ENCODE peak calls at places on chromosomes 7 and 10, in eight cellular contexts. One of them, this sample, is unnamed.

GRCh38 chr7:75955293-75955938 is 39.0 kb downstream of the TMEM120A start:
- DNase-seq in esophagus squamous epithelium: no peak
- DNase-seq in IMR-90: no peak
- DNase-seq in sigmoid colon: no peak
- DNase-seq in H1: no peak
- DNase-seq in HepG2: no peak
- DNase-seq in uterus: no peak
- DNase-seq in heart left ventricle: no peak
- DNase-seq in this sample: no peak

GRCh38 chr10:71741029-71741428 is 21.5 kb upstream of the C10orf105 start:
- DNase-seq in esophagus squamous epithelium: no peak
- DNase-seq in IMR-90: no peak
- DNase-seq in sigmoid colon: no peak
- DNase-seq in H1: no peak
- DNase-seq in HepG2: no peak
- DNase-seq in uterus: no peak
- DNase-seq in heart left ventricle: no peak
- DNase-seq in this sample: no peak

GRCh38 chr10:119001717-119002500 is 27.6 kb upstream of the NANOS1 start:
- DNase-seq in esophagus squamous epithelium: no peak
- DNase-seq in IMR-90: no peak
- DNase-seq in sigmoid colon: no peak
- DNase-seq in H1: no peak
- DNase-seq in HepG2: no peak
- DNase-seq in uterus: no peak
- DNase-seq in heart left ventricle: no peak
- DNase-seq in this sample: no peak

GRCh38 chr7:148084138-148084537 is 506.4 kb upstream of the C7orf33 start:
- DNase-seq in esophagus squamous epithelium: no peak
- DNase-seq in IMR-90: peak; percentile 19
- DNase-seq in sigmoid colon: no peak
- DNase-seq in H1: no peak
- DNase-seq in HepG2: peak; percentile 27
- DNase-seq in uterus: peak; percentile 30
- DNase-seq in heart left ventricle: peak; percentile 32
- DNase-seq in this sample: peak; percentile 65

GRCh38 chr7:43537765-43538403 is 45.0 kb upstream of the STK17A start:
- DNase-seq in esophagus squamous epithelium: no peak
- DNase-seq in IMR-90: no peak
- DNase-seq in sigmoid colon: no peak
- DNase-seq in H1: no peak
- DNase-seq in HepG2: no peak
- DNase-seq in uterus: no peak
- DNase-seq in heart left ventricle: no peak
- DNase-seq in this sample: no peak

GRCh38 chr10:99619851-99620712 is at the start of gene SLC25A28:
- DNase-seq in esophagus squamous epithelium: peak; percentile 89
- DNase-seq in IMR-90: peak; percentile 100
- DNase-seq in sigmoid colon: peak; percentile 99
- DNase-seq in H1: peak; percentile 92
- DNase-seq in HepG2: peak; percentile 100
- DNase-seq in uterus: peak; percentile 93
- DNase-seq in heart left ventricle: peak; percentile 96
- DNase-seq in this sample: peak; percentile 94

GRCh38 chr7:151167197-151167911 is at the start of gene GBX1:
- DNase-seq in esophagus squamous epithelium: no peak
- DNase-seq in IMR-90: no peak
- DNase-seq in sigmoid colon: no peak
- DNase-seq in H1: peak; percentile 63
- DNase-seq in HepG2: no peak
- DNase-seq in uterus: no peak
- DNase-seq in heart left ventricle: no peak
- DNase-seq in this sample: no peak

GRCh38 chr7:83457022-83457892 is 191.7 kb downstream of the SEMA3E start:
- DNase-seq in esophagus squamous epithelium: no peak
- DNase-seq in IMR-90: no peak
- DNase-seq in sigmoid colon: no peak
- DNase-seq in H1: no peak
- DNase-seq in HepG2: no peak
- DNase-seq in uterus: no peak
- DNase-seq in heart left ventricle: no peak
- DNase-seq in this sample: no peak

GRCh38 chr7:84528756-84529479 is 334.3 kb upstream of the SEMA3A start:
- DNase-seq in esophagus squamous epithelium: no peak
- DNase-seq in IMR-90: no peak
- DNase-seq in sigmoid colon: no peak
- DNase-seq in H1: no peak
- DNase-seq in HepG2: no peak
- DNase-seq in uterus: no peak
- DNase-seq in heart left ventricle: no peak
- DNase-seq in this sample: no peak

GRCh38 chr10:87734987-87735827 is 75.5 kb downstream of the PAPSS2 start:
- DNase-seq in esophagus squamous epithelium: no peak
- DNase-seq in IMR-90: peak; percentile 51
- DNase-seq in sigmoid colon: no peak
- DNase-seq in H1: peak; percentile 82
- DNase-seq in HepG2: peak; percentile 25
- DNase-seq in uterus: peak; percentile 34
- DNase-seq in heart left ventricle: peak; percentile 25
- DNase-seq in this sample: peak; percentile 53

GRCh38 chr7:133095119-133095671 is 13.3 kb upstream of the CHCHD3 start:
- DNase-seq in esophagus squamous epithelium: no peak
- DNase-seq in IMR-90: no peak
- DNase-seq in sigmoid colon: no peak
- DNase-seq in H1: no peak
- DNase-seq in HepG2: no peak
- DNase-seq in uterus: no peak
- DNase-seq in heart left ventricle: no peak
- DNase-seq in this sample: no peak

GRCh38 chr7:157138424-157139141 is at the start of gene UBE3C:
- DNase-seq in esophagus squamous epithelium: peak; percentile 51
- DNase-seq in IMR-90: peak; percentile 90
- DNase-seq in sigmoid colon: peak; percentile 93
- DNase-seq in H1: peak; percentile 93
- DNase-seq in HepG2: peak; percentile 74
- DNase-seq in uterus: peak; percentile 92
- DNase-seq in heart left ventricle: peak; percentile 92
- DNase-seq in this sample: peak; percentile 96
- TF ChIP-seq POLR2A in esophagus squamous epithelium: no peak
- TF ChIP-seq POLR2A in IMR-90: peak; percentile 70
- TF ChIP-seq POLR2A in sigmoid colon: peak; percentile 13
- TF ChIP-seq POLR2A in H1: peak; percentile 56
- TF ChIP-seq POLR2A in HepG2: peak; percentile 84
- TF ChIP-seq POLR2A in uterus: peak; percentile 29
- TF ChIP-seq POLR2A in heart left ventricle: no peak
- TF ChIP-seq POLR2A in this sample: peak; percentile 54

GRCh38 chr10:15255961-15256360 is 87.5 kb upstream of the NMT2 start:
- DNase-seq in esophagus squamous epithelium: no peak
- DNase-seq in IMR-90: no peak
- DNase-seq in sigmoid colon: no peak
- DNase-seq in H1: no peak
- DNase-seq in HepG2: no peak
- DNase-seq in uterus: no peak
- DNase-seq in heart left ventricle: no peak
- DNase-seq in this sample: no peak

GRCh38 chr10:15254808-15255655 is 86.5 kb upstream of the NMT2 start:
- DNase-seq in esophagus squamous epithelium: no peak
- DNase-seq in IMR-90: no peak
- DNase-seq in sigmoid colon: no peak
- DNase-seq in H1: no peak
- DNase-seq in HepG2: no peak
- DNase-seq in uterus: no peak
- DNase-seq in heart left ventricle: no peak
- DNase-seq in this sample: no peak

GRCh38 chr10:15262036-15262713 is 93.7 kb upstream of the NMT2 start:
- DNase-seq in esophagus squamous epithelium: no peak
- DNase-seq in IMR-90: peak; percentile 20
- DNase-seq in sigmoid colon: peak; percentile 60
- DNase-seq in H1: no peak
- DNase-seq in HepG2: peak; percentile 28
- DNase-seq in uterus: no peak
- DNase-seq in heart left ventricle: no peak
- DNase-seq in this sample: no peak

GRCh38 chr10:15259136-15259535 is 90.6 kb upstream of the NMT2 start:
- DNase-seq in esophagus squamous epithelium: no peak
- DNase-seq in IMR-90: no peak
- DNase-seq in sigmoid colon: no peak
- DNase-seq in H1: no peak
- DNase-seq in HepG2: no peak
- DNase-seq in uterus: no peak
- DNase-seq in heart left ventricle: no peak
- DNase-seq in this sample: no peak

GRCh38 chr10:15258255-15258654 is 89.8 kb upstream of the NMT2 start:
- DNase-seq in esophagus squamous epithelium: no peak
- DNase-seq in IMR-90: no peak
- DNase-seq in sigmoid colon: no peak
- DNase-seq in H1: no peak
- DNase-seq in HepG2: no peak
- DNase-seq in uterus: no peak
- DNase-seq in heart left ventricle: no peak
- DNase-seq in this sample: no peak
- H3K4me1 ChIP-seq in esophagus squamous epithelium: no peaks in the 10 kb centered on the region
- H3K4me1 ChIP-seq in IMR-90: no peaks in the 10 kb centered on the region
- H3K4me1 ChIP-seq in sigmoid colon: no peaks in the 10 kb centered on the region
- H3K4me1 ChIP-seq in H1: peaks cover 13% of the 10 kb centered on the region
- H3K4me1 ChIP-seq in HepG2: no peaks in the 10 kb centered on the region
- H3K4me1 ChIP-seq in uterus: no peaks in the 10 kb centered on the region
- H3K4me1 ChIP-seq in heart left ventricle: peaks cover 11% of the 10 kb centered on the region
- H3K4me1 ChIP-seq in this sample: no peaks in the 10 kb centered on the region

GRCh38 chr10:80518143-80518806 is 19.4 kb upstream of the SH2D4B start:
- DNase-seq in esophagus squamous epithelium: no peak
- DNase-seq in IMR-90: no peak
- DNase-seq in sigmoid colon: peak; percentile 58
- DNase-seq in H1: no peak
- DNase-seq in HepG2: no peak
- DNase-seq in uterus: no peak
- DNase-seq in heart left ventricle: no peak
- DNase-seq in this sample: peak; percentile 13

GRCh38 chr10:80517416-80518142 is 20.1 kb upstream of the SH2D4B start:
- DNase-seq in esophagus squamous epithelium: no peak
- DNase-seq in IMR-90: no peak
- DNase-seq in sigmoid colon: peak; percentile 53
- DNase-seq in H1: no peak
- DNase-seq in HepG2: no peak
- DNase-seq in uterus: no peak
- DNase-seq in heart left ventricle: no peak
- DNase-seq in this sample: no peak

GRCh38 chr10:80520661-80521488 is 16.8 kb upstream of the SH2D4B start:
- DNase-seq in esophagus squamous epithelium: no peak
- DNase-seq in IMR-90: no peak
- DNase-seq in sigmoid colon: peak; percentile 48
- DNase-seq in H1: no peak
- DNase-seq in HepG2: no peak
- DNase-seq in uterus: no peak
- DNase-seq in heart left ventricle: no peak
- DNase-seq in this sample: no peak

GRCh38 chr10:80518807-80519360 is 18.8 kb upstream of the SH2D4B start:
- DNase-seq in esophagus squamous epithelium: no peak
- DNase-seq in IMR-90: no peak
- DNase-seq in sigmoid colon: peak; percentile 42
- DNase-seq in H1: no peak
- DNase-seq in HepG2: no peak
- DNase-seq in uterus: no peak
- DNase-seq in heart left ventricle: peak; percentile 45
- DNase-seq in this sample: no peak

GRCh38 chr10:80519936-80520650 is 17.6 kb upstream of the SH2D4B start:
- DNase-seq in esophagus squamous epithelium: no peak
- DNase-seq in IMR-90: no peak
- DNase-seq in sigmoid colon: peak; percentile 56
- DNase-seq in H1: no peak
- DNase-seq in HepG2: no peak
- DNase-seq in uterus: no peak
- DNase-seq in heart left ventricle: no peak
- DNase-seq in this sample: no peak
- H3K36me3 ChIP-seq in esophagus squamous epithelium: peaks cover 74% of the 10 kb centered on the region
- H3K36me3 ChIP-seq in IMR-90: peaks cover 33% of the 10 kb centered on the region
- H3K36me3 ChIP-seq in sigmoid colon: peaks cover 28% of the 10 kb centered on the region
- H3K36me3 ChIP-seq in H1: peaks cover 8% of the 10 kb centered on the region
- H3K36me3 ChIP-seq in HepG2: peaks cover 28% of the 10 kb centered on the region
- H3K36me3 ChIP-seq in uterus: no peaks in the 10 kb centered on the region
- H3K36me3 ChIP-seq in heart left ventricle: peaks cover 59% of the 10 kb centered on the region
- H3K36me3 ChIP-seq in this sample: no peaks in the 10 kb centered on the region

GRCh38 chr10:6164271-6165095 is 38.2 kb upstream of the PFKFB3 start:
- DNase-seq in esophagus squamous epithelium: no peak
- DNase-seq in IMR-90: no peak
- DNase-seq in sigmoid colon: peak; percentile 63
- DNase-seq in H1: no peak
- DNase-seq in HepG2: no peak
- DNase-seq in uterus: no peak
- DNase-seq in heart left ventricle: no peak
- DNase-seq in this sample: no peak
- TF ChIP-seq POLR2A in esophagus squamous epithelium: no peak
- TF ChIP-seq POLR2A in IMR-90: no peak
- TF ChIP-seq POLR2A in sigmoid colon: no peak
- TF ChIP-seq POLR2A in H1: no peak
- TF ChIP-seq POLR2A in HepG2: no peak
- TF ChIP-seq POLR2A in uterus: no peak
- TF ChIP-seq POLR2A in heart left ventricle: no peak
- TF ChIP-seq POLR2A in this sample: no peak

GRCh38 chr10:128047991-128048826 is 78.0 kb downstream of the MKI67 start:
- DNase-seq in esophagus squamous epithelium: no peak
- DNase-seq in IMR-90: peak; percentile 53
- DNase-seq in sigmoid colon: peak; percentile 68
- DNase-seq in H1: no peak
- DNase-seq in HepG2: peak; percentile 45
- DNase-seq in uterus: no peak
- DNase-seq in heart left ventricle: peak; percentile 58
- DNase-seq in this sample: no peak

GRCh38 chr10:128045833-128046120 is 80.4 kb downstream of the MKI67 start:
- DNase-seq in esophagus squamous epithelium: no peak
- DNase-seq in IMR-90: no peak
- DNase-seq in sigmoid colon: no peak
- DNase-seq in H1: no peak
- DNase-seq in HepG2: no peak
- DNase-seq in uterus: no peak
- DNase-seq in heart left ventricle: no peak
- DNase-seq in this sample: peak; percentile 9

GRCh38 chr10:128047337-128047736 is 78.9 kb downstream of the MKI67 start:
- DNase-seq in esophagus squamous epithelium: peak; percentile 61
- DNase-seq in IMR-90: no peak
- DNase-seq in sigmoid colon: peak; percentile 85
- DNase-seq in H1: peak; percentile 71
- DNase-seq in HepG2: no peak
- DNase-seq in uterus: peak; percentile 27
- DNase-seq in heart left ventricle: peak; percentile 80
- DNase-seq in this sample: no peak

GRCh38 chr10:128046156-128046933 is 79.9 kb downstream of the MKI67 start:
- DNase-seq in esophagus squamous epithelium: no peak
- DNase-seq in IMR-90: no peak
- DNase-seq in sigmoid colon: no peak
- DNase-seq in H1: no peak
- DNase-seq in HepG2: no peak
- DNase-seq in uterus: no peak
- DNase-seq in heart left ventricle: no peak
- DNase-seq in this sample: peak; percentile 9

GRCh38 chr10:128046934-128047251 is 79.3 kb downstream of the MKI67 start:
- DNase-seq in esophagus squamous epithelium: no peak
- DNase-seq in IMR-90: no peak
- DNase-seq in sigmoid colon: peak; percentile 61
- DNase-seq in H1: no peak
- DNase-seq in HepG2: no peak
- DNase-seq in uterus: no peak
- DNase-seq in heart left ventricle: no peak
- DNase-seq in this sample: no peak
- H3K4me1 ChIP-seq in esophagus squamous epithelium: peaks cover 34% of the 10 kb centered on the region
- H3K4me1 ChIP-seq in IMR-90: peaks cover 4% of the 10 kb centered on the region
- H3K4me1 ChIP-seq in sigmoid colon: no peaks in the 10 kb centered on the region
- H3K4me1 ChIP-seq in H1: peaks cover 2% of the 10 kb centered on the region
- H3K4me1 ChIP-seq in HepG2: peaks cover 13% of the 10 kb centered on the region
- H3K4me1 ChIP-seq in uterus: no peaks in the 10 kb centered on the region
- H3K4me1 ChIP-seq in heart left ventricle: peaks cover 42% of the 10 kb centered on the region
- H3K4me1 ChIP-seq in this sample: peaks cover 4% of the 10 kb centered on the region

GRCh38 chr7:25659841-25660240 is 431.6 kb upstream of the NPVF start:
- DNase-seq in esophagus squamous epithelium: no peak
- DNase-seq in IMR-90: no peak
- DNase-seq in sigmoid colon: no peak
- DNase-seq in H1: no peak
- DNase-seq in HepG2: no peak
- DNase-seq in uterus: peak; percentile 50
- DNase-seq in heart left ventricle: no peak
- DNase-seq in this sample: no peak
- H3K36me3 ChIP-seq in esophagus squamous epithelium: no peaks in the 10 kb centered on the region
- H3K36me3 ChIP-seq in IMR-90: no peaks in the 10 kb centered on the region
- H3K36me3 ChIP-seq in sigmoid colon: no peaks in the 10 kb centered on the region
- H3K36me3 ChIP-seq in H1: no peaks in the 10 kb centered on the region
- H3K36me3 ChIP-seq in HepG2: no peaks in the 10 kb centered on the region
- H3K36me3 ChIP-seq in uterus: no peaks in the 10 kb centered on the region
- H3K36me3 ChIP-seq in heart left ventricle: no peaks in the 10 kb centered on the region
- H3K36me3 ChIP-seq in this sample: no peaks in the 10 kb centered on the region

This sample was measured in ovary.